ENCODE peak calls at places on chromosomes 13 and 19, in four cellular contexts. S is CD4-positive, alpha-beta T cell; W is body of pancreas; F is RWPE1. M is an unnamed sample.

GRCh38 chr13:110307697-110308376 is 753 bp downstream of the COL4A2 start:
- DNase-seq in S (no peak), W (no peak), F (no peak), M (no peak)

GRCh38 chr13:40666905-40667621 is 622 bp upstream of the FOXO1 start:
- DNase-seq in S (peak; percentile 13), W (peak; percentile 52), F (peak; percentile 44), M (peak; percentile 46)

GRCh38 chr19:58055483-58055874 is 3.6 kb upstream of the ZNF135 start:
- DNase-seq in S (no peak), W (no peak), F (no peak), M (no peak)

GRCh38 chr13:23541221-23541620 is 29.0 kb upstream of the TNFRSF19 start:
- DNase-seq in S (no peak), W (no peak), F (no peak), M (no peak)

GRCh38 chr13:93730780-93731179 is 504.2 kb downstream of the GPC6 start:
- DNase-seq in S (no peak), W (no peak), F (no peak), M (no peak)

GRCh38 chr13:41917641-41918040 is 43.3 kb downstream of the VWA8 start:
- DNase-seq in S (no peak), W (no peak), F (no peak), M (no peak)

GRCh38 chr19:48968179-48968661 is 3.1 kb downstream of the FTL start:
- DNase-seq in S (no peak), W (no peak), F (no peak), M (no peak)

GRCh38 chr19:8611890-8612806 is 1.6 kb upstream of the ADAMTS10 start:
- DNase-seq in S (no peak), W (peak; percentile 56), F (no peak), M (peak; percentile 35)

GRCh38 chr13:56351041-56351440 is 789.7 kb upstream of the PRR20A start:
- DNase-seq in S (no peak), W (no peak), F (peak; percentile 17), M (no peak)

GRCh38 chr19:6250024-6250605 is 29.7 kb downstream of the MLLT1 start:
- DNase-seq in S (no peak), W (no peak), F (no peak), M (no peak)

GRCh38 chr19:8307400-8307964 is 676 bp downstream of the CD320 start:
- DNase-seq in S (no peak), W (peak; percentile 2), F (no peak), M (peak; percentile 24)

DNA sequence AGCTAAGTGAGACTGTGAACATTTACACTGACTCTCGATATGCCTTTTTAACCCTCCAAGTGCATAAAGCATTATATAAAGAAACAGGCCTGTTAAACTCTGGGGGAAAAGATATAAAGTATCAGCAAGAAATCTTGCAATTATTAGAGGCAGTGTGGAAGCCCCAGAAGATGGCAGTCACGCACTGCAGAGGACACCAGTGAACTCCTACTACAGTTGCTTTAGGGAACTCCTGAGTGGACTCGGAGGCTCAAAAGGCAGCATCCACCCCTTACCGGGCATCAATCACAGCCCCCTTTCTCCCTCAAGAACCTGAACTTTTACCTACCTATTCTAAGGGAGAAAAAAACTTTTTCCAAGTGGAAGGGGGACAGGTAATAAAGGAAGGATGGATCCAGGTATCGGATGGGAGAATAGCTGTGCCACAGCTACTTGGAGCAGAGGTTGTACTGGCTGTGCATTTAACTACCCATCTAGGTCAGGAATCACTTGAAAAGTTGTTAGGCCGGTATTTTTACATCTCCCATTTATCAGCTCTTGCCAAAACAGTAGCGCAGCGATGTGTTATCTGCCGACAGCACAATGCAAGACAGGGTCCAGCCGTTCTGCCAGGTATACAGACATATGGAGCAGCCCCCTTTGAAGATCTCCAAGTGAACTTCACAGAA is 80.1 kb downstream of the ZNF486 start:
- DNase-seq in S (peak; percentile 12), W (peak; percentile 68), F (no peak), M (no peak)
- TF ChIP-seq CTCF in S (peak; percentile 50), W (peak; percentile 75), F (peak; percentile 14), M (peak; percentile 31)

DNA sequence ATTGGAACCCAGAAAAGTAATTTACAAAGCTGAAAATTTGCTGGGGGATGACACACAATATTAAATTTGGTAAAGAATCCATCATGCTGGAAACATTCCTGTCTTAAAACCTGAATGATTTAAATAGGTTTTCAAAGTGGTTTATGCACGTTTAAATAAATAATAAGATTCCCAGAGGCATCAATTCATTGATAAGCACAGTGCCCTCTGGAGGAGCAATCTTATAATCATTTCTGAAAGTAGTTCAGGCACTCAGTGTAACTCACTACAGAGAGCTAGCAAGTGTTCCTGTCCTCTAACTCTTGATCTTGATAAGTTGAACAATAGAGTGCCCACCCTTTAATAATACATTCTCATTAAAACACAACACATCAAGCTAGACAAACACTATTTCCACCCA is 43.5 kb upstream of the SHISA2 start:
- DNase-seq in S (no peak), W (no peak), F (no peak), M (no peak)
- TF ChIP-seq CTCF in S (no peak), W (no peak), F (no peak), M (no peak)

GRCh38 chr19:13027031-13027430 is 31.8 kb downstream of the NFIX start:
- DNase-seq in S (no peak), W (no peak), F (no peak), M (no peak)
- TF ChIP-seq CTCF in S (no peak), W (no peak), F (no peak), M (no peak)

GRCh38 chr19:38877781-38878574 is at the start of gene RINL:
- DNase-seq in S (peak; percentile 56), W (peak; percentile 38), F (no peak), M (peak; percentile 71)

GRCh38 chr19:38879400-38879751 is 1.3 kb upstream of the RINL start:
- DNase-seq in S (no peak), W (no peak), F (no peak), M (no peak)

GRCh38 chr19:38880076-38880881 is 2.2 kb upstream of the RINL start:
- DNase-seq in S (no peak), W (no peak), F (no peak), M (no peak)

GRCh38 chr19:38880882-38881609 is 3.0 kb upstream of the RINL start:
- DNase-seq in S (no peak), W (no peak), F (no peak), M (no peak)

DNA sequence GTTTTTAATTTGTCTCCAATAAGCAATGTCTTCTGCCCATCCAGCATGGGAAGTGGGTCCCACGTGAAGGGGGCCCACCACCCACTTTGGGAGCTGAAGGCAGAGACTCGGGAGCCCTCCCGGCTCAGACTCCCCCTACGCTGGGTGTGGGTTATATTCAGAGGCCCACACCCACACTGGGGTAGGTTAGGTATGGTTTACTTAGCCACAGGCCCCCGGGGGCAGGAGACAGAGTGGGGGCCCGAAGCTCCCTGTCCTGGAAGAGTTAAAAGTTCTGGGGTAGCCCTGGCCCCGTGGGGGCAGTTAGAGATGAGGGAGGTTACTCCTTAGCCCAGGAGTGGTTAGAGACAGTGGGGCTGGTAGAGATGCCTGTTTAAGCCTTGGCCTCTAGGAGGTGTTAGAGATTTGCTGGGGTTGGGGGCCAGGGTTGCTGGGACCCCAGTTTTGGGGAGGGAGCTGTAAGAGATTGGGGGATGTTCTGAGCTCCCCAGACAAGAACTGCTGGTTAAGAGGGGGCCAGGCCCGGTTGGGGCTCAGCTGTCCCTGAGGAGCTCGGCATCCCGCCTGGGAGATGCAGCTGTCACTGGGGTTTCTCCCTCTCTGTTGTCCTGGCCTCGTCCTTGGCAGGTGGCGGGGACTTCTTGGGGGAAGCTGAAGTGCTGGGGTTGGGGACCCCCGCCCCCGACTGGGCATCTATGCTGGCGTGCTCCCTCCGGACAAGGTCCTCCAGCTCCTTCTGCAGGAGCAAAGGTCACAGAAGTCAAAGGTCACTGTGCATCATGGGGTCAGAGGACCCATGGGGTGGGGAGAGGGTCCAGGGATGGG is 712 bp upstream of the RINL start:
- DNase-seq in S (no peak), W (no peak), F (no peak), M (no peak)
- TF ChIP-seq CTCF in S (no peak), W (no peak), F (no peak), M (no peak)

GRCh38 chr13:106230450-106230849 is 305.0 kb downstream of the EFNB2 start:
- DNase-seq in S (no peak), W (no peak), F (peak; percentile 54), M (no peak)
- TF ChIP-seq CTCF in S (no peak), W (no peak), F (no peak), M (no peak)

GRCh38 chr13:49495783-49496762 is at the start of gene PHF11:
- DNase-seq in S (peak; percentile 78), W (peak; percentile 88), F (peak; percentile 58), M (peak; percentile 87)
- TF ChIP-seq CTCF in S (no peak), W (peak; percentile 26), F (peak; percentile 9), M (no peak)

GRCh38 chr19:412356-413355 is 3.7 kb upstream of the C2CD4C start:
- DNase-seq in S (no peak), W (no peak), F (no peak), M (no peak)
- TF ChIP-seq CTCF in S (no peak), W (no peak), F (no peak), M (no peak)

GRCh38 chr13:45934283-45934682 is 82.7 kb upstream of the SIAH3 start:
- DNase-seq in S (no peak), W (no peak), F (no peak), M (no peak)

GRCh38 chr13:45932172-45932571 is 80.6 kb upstream of the SIAH3 start:
- DNase-seq in S (no peak), W (no peak), F (no peak), M (no peak)

GRCh38 chr13:45931211-45931610 is 79.7 kb upstream of the SIAH3 start:
- DNase-seq in S (no peak), W (no peak), F (no peak), M (no peak)

GRCh38 chr13:45933203-45934014 is 81.9 kb upstream of the SIAH3 start:
- DNase-seq in S (no peak), W (no peak), F (no peak), M (no peak)

GRCh38 chr13:45932611-45933182 is 81.1 kb upstream of the SIAH3 start:
- DNase-seq in S (no peak), W (peak; percentile 53), F (no peak), M (no peak)
- TF ChIP-seq CTCF in S (no peak), W (no peak), F (no peak), M (no peak)

GRCh38 chr19:42420055-42420544 is 7.1 kb downstream of the LIPE start:
- DNase-seq in S (peak; percentile 74), W (peak; percentile 58), F (peak; percentile 71), M (peak; percentile 64)
- TF ChIP-seq CTCF in S (peak; percentile 86), W (peak; percentile 73), F (peak; percentile 70), M (peak; percentile 54)

GRCh38 chr19:5006201-5006600 is 37.3 kb downstream of the KDM4B start:
- DNase-seq in S (no peak), W (no peak), F (no peak), M (no peak)

GRCh38 chr19:5002143-5002542 is 33.2 kb downstream of the KDM4B start:
- DNase-seq in S (no peak), W (no peak), F (no peak), M (no peak)

GRCh38 chr19:5006821-5007220 is 37.9 kb downstream of the KDM4B start:
- DNase-seq in S (no peak), W (no peak), F (no peak), M (no peak)

GRCh38 chr19:5003781-5004180 is 34.9 kb downstream of the KDM4B start:
- DNase-seq in S (no peak), W (no peak), F (no peak), M (no peak)

DNA sequence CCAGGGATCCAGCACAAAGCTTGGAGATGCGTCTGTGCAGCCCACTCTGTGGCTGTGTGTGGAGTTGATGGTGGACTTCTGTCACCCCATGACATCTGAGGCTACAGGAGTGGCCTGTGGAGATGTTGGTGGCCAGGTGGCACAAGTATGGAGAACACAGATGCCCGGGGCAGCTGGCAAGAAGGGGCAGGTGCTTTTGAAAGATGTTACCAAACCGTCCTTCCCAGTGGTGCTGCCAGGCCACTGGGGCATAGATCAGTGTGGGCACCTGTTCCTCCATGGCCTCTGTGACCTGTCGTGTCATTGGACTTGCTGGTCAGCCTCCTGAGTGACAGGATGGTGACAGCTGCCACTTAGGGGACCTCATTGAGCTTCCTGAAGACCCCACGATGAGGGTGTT is 36.2 kb downstream of the KDM4B start:
- DNase-seq in S (no peak), W (no peak), F (no peak), M (no peak)
- TF ChIP-seq CTCF in S (no peak), W (no peak), F (no peak), M (no peak)